ENCODE peak calls at places on chromosomes 6 and 20, in five cellular contexts. Z is choroid plexus epithelial cell; V is effector CD4-positive, alpha-beta T cell; B is dermis blood vessel endothelial cell; Q is esophagus squamous epithelium. G is an unnamed sample.

GRCh38 chr6:79463721-79464120 is 73.5 kb downstream of the LCA5 start:
- DNase-seq in Q (no peak), Z (no peak), B (no peak), V (no peak), G (no peak)

GRCh38 chr6:79413562-79414002 is 123.6 kb downstream of the LCA5 start:
- DNase-seq in Z (peak), Q (no peak), B (no peak), V (no peak), G (peak)

GRCh38 chr6:87197547-87197946 is 42.2 kb downstream of the ZNF292 start:
- DNase-seq in Q (no peak), B (no peak), V (no peak), Z (no peak), G (no peak)

GRCh38 chr6:1067346-1067745 is 244.6 kb upstream of the FOXQ1 start:
- DNase-seq in B (no peak), V (no peak), Z (no peak), Q (no peak), G (no peak)

GRCh38 chr6:125584468-125584939 is 164.9 kb upstream of the HEY2 start:
- DNase-seq in Q (no peak), V (no peak), B (peak), Z (peak), G (peak)

GRCh38 chr6:88609973-88610372 is 353.4 kb downstream of the RNGTT start:
- DNase-seq in Q (no peak), Z (no peak), V (no peak), B (no peak), G (no peak)

GRCh38 chr6:117601811-117602150 is 530 bp downstream of the GOPC start:
- DNase-seq in Q (no peak), B (no peak), Z (no peak), V (no peak), G (no peak)

GRCh38 chr20:37519508-37520416 is 1.3 kb upstream of the NNAT start:
- DNase-seq in V (no peak), Z (peak), B (peak), Q (no peak), G (peak)

GRCh38 chr20:61117725-61118124 is 134.3 kb upstream of the CDH4 start:
- DNase-seq in Z (peak), Q (no peak), V (no peak), B (no peak), G (peak)

GRCh38 chr20:8151371-8151770 is 19.3 kb downstream of the PLCB1 start:
- DNase-seq in Q (no peak), Z (peak), V (no peak), B (peak), G (no peak)

GRCh38 chr6:152094992-152095592 is 287.6 kb downstream of the ESR1 start:
- DNase-seq in Z (peak), B (peak), V (no peak), Q (no peak), G (peak)

GRCh38 chr6:42933195-42933594 is 3.9 kb downstream of the CNPY3 start:
- DNase-seq in Q (no peak), Z (no peak), B (no peak), V (no peak), G (no peak)

GRCh38 chr20:41669708-41670263 is 51.6 kb upstream of the CHD6 start:
- DNase-seq in B (no peak), V (no peak), Q (no peak), Z (no peak), G (no peak)

GRCh38 chr20:15022921-15023320 is 685.5 kb upstream of the FLRT3 start:
- DNase-seq in Q (no peak), B (no peak), V (no peak), Z (no peak), G (no peak)

GRCh38 chr6:2353412-2354137 is 108.2 kb upstream of the GMDS start:
- DNase-seq in V (peak), B (peak), Q (no peak), Z (peak), G (peak)

GRCh38 chr20:50295345-50295744 is 104.7 kb downstream of the CEBPB start:
- DNase-seq in Z (no peak), B (no peak), V (no peak), Q (no peak), G (no peak)

GRCh38 chr6:48664850-48665249 is 553.9 kb upstream of the PTCHD4 start:
- DNase-seq in Z (no peak), Q (no peak), B (no peak), V (no peak), G (no peak)

GRCh38 chr6:94454231-94454630 is 1034.9 kb upstream of the EPHA7 start:
- DNase-seq in V (no peak), Q (no peak), Z (no peak), B (no peak), G (no peak)

GRCh38 chr20:19875746-19876145 is 117.7 kb downstream of the RIN2 start:
- DNase-seq in B (no peak), Q (no peak), Z (no peak), V (no peak), G (peak)